ENCODE peak calls at places on chromosomes 4 and X, in five cellular contexts. O, Y, Z, D and W are unnamed samples. For H3K4me1, the result is how much of the 10 kb centered on the place peaks cover.

GRCh38 chr4:168566736-168567135 is 69.9 kb downstream of the PALLD start:
- DNase-seq in D (no peak), Y (no peak), O (no peak), Z (no peak), W (no peak)

GRCh38 chr4:94995684-94996394 is 238.1 kb downstream of the BMPR1B start:
- DNase-seq in Y (no peak), Z (no peak), D (no peak), O (no peak), W (no peak)

GRCh38 chr4:144658908-144659307 is 13.0 kb downstream of the HHIP start:
- DNase-seq in O (no peak), D (peak), Z (no peak), Y (no peak), W (no peak)

GRCh38 chr4:2286904-2287593 is 25.1 kb upstream of the MXD4 start:
- DNase-seq in Y (peak), Z (no peak), D (no peak), O (no peak), W (no peak)

GRCh38 chr4:38111717-38112116 is 151.5 kb downstream of the PTTG2 start:
- DNase-seq in Y (no peak), Z (no peak), D (no peak), O (peak), W (no peak)

GRCh38 chrX:27555514-27555913 is 34.6 kb upstream of the DCAF8L2 start:
- DNase-seq in Z (no peak), D (peak), O (peak), Y (no peak), W (no peak)

GRCh38 chr4:125551967-125552366 is 237.2 kb downstream of the FAT4 start:
- DNase-seq in D (no peak), O (no peak), Z (no peak), Y (no peak), W (no peak)

GRCh38 chrX:12948495-12948894 is 26.4 kb upstream of the TMSB4X start:
- DNase-seq in Y (no peak), D (no peak), O (no peak), Z (no peak), W (no peak)

GRCh38 chr4:26048962-26049361 is 134.9 kb downstream of the SMIM20 start:
- DNase-seq in D (no peak), Z (no peak), Y (no peak), O (no peak), W (no peak)

GRCh38 chr4:162952232-162952631 is 214.5 kb downstream of the NAF1 start:
- DNase-seq in D (peak), O (no peak), Y (no peak), Z (no peak), W (no peak)

GRCh38 chr4:65865489-65865888 is 195.2 kb upstream of the EPHA5 start:
- DNase-seq in D (peak), Z (no peak), Y (no peak), O (no peak), W (no peak)

GRCh38 chr4:2757426-2757825 is 1.3 kb upstream of the TNIP2 start:
- DNase-seq in Y (no peak), D (no peak), Z (no peak), O (no peak), W (no peak)

GRCh38 chrX:18973527-18974192 is 10.3 kb downstream of the PHKA2 start:
- DNase-seq in O (no peak), Y (no peak), D (peak), Z (no peak), W (no peak)

GRCh38 chr4:80049402-80049801 is 23.6 kb downstream of the ANTXR2 start:
- DNase-seq in O (no peak), D (no peak), Y (no peak), Z (no peak), W (no peak)

GRCh38 chr4:56048621-56049427 is 100.1 kb downstream of the CEP135 start:
- DNase-seq in Y (no peak), Z (peak), D (peak), O (peak), W (no peak)

GRCh38 chrX:80648023-80648422 is 161.7 kb downstream of the BRWD3 start:
- DNase-seq in D (peak), Z (no peak), O (no peak), Y (no peak), W (no peak)

GRCh38 chrX:69388526-69388925 is 115.6 kb upstream of the NALF2 start:
- DNase-seq in O (no peak), Y (no peak), D (no peak), Z (no peak), W (no peak)

GRCh38 chr4:4249876-4250275 is 1.9 kb upstream of the TMEM128 start:
- DNase-seq in D (no peak), O (no peak), Z (no peak), Y (no peak), W (no peak)

GRCh38 chrX:71302461-71303213 is 1.1 kb downstream of the ITGB1BP2 start:
- DNase-seq in O (no peak), D (peak), Z (no peak), Y (no peak), W (no peak)

GRCh38 chrX:1153940-1154339 is 58.5 kb downstream of the CRLF2 start:
- DNase-seq in D (peak), Z (no peak), O (no peak), Y (no peak), W (peak)

GRCh38 chr4:155974957-155975356 is 21.3 kb upstream of the CTSO start:
- DNase-seq in O (no peak), Z (no peak), D (no peak), Y (no peak), W (no peak)

GRCh38 chrX:152072236-152072635 is 66.1 kb downstream of the MAGEA10 start:
- DNase-seq in Y (no peak), O (no peak), Z (no peak), D (peak), W (no peak)

DNA sequence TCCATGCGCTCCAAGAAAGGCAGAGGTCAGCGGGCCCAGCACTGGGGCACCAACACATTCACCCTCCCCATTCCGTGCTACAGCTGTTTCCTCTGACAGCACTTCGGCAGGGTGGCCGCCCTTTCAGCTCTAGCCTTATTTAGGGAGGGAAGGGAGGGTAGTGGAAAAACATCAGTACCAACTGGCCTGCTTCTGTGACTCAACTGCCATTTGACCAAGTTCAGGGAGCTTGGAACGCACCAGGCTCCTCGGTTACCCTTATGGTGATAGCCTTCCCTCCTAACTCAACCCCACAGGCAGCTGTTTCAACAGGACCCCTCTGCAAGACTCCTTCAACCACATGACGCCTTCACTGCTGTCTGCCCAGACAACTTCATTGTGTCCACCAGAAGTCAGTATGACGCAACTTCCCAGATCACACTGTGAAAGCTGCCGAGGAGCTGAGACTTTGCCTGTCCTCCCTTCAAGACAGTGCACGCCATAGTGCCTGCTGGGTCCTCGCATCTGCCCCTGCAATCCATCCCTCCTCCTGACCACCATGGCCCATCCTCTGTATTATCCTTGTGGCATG is 132.2 kb downstream of the AFAP1 start:
- DNase-seq in O (no peak), D (no peak), Z (no peak), Y (no peak), W (no peak)
- H3K4me1 ChIP-seq in O (under half), D (under half), Z (half or more), Y (under half), W (under half)

DNA sequence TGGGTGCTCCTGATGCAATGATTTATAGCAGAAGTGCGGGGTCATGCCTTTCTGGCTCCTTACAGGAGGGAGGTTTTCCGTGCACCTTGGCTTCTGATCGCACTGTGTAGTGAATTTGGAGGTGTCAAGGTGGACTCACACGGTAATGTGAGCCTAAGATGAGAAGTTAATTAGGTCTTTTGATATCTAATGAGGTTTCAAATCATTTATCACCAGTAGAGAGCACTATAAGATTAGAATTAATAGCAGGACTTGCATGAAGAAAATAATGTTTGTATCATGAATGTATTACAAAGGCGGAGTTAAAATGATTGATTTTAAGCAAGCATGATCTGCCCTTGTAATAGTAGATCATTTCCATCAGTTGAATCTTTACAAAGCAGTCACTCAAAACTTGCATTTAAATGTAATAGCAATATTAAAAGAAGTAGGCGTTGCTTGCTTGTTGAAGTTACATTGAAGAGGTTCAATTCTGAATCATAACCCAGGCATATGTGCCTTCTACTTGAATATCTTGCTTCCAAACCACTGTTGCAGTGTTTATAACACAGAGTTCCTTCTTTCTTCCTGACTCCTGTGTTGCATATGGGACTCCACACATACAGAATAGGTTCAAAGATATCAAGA is 152.1 kb downstream of the FMR1NB start:
- DNase-seq in Y (no peak), D (no peak), Z (no peak), O (peak), W (no peak)
- H3K4me1 ChIP-seq in Y (under half), D (under half), Z (under half), O (under half), W (under half)

GRCh38 chr4:139917896-139918295 is 236.1 kb downstream of the MAML3 start:
- DNase-seq in D (no peak), O (no peak), Y (no peak), Z (no peak), W (no peak)
- H3K4me1 ChIP-seq in D (under half), O (under half), Y (under half), Z (half or more), W (under half)

GRCh38 chrX:119647089-119647488 is 40.9 kb upstream of the NKRF start:
- DNase-seq in D (no peak), O (no peak), Z (no peak), Y (no peak), W (no peak)

GRCh38 chrX:119647552-119648420 is 41.6 kb upstream of the NKRF start:
- DNase-seq in Z (no peak), D (no peak), Y (no peak), O (peak), W (peak)

GRCh38 chrX:119640621-119641020 is 34.4 kb upstream of the NKRF start:
- DNase-seq in Z (no peak), Y (no peak), O (peak), D (no peak), W (no peak)

GRCh38 chrX:119646515-119646914 is 40.3 kb upstream of the NKRF start:
- DNase-seq in Z (no peak), Y (no peak), O (no peak), D (no peak), W (no peak)

DNA sequence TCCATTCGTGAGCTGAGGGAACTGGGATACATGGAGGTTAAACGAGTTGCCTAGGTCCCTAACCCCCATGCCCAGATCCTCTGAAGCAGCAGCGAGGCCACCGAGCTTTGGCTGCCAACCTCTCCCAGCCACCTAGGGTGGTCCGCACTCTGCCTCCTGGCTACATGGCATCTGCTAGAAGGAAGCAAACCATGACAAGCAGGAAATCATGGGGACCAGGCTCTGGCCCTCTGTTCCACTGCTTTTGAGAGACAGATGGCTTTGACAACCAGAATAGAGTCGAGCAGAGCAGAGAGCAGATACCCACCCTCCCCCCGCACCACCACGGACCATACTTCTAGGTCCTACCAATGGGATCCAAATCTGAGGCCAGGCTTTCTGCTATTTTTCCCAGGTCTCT is 37.5 kb upstream of the NKRF start:
- DNase-seq in O (no peak), Z (no peak), D (no peak), Y (no peak), W (no peak)
- H3K4me1 ChIP-seq in O (under half), Z (under half), D (under half), Y (under half), W (under half)

GRCh38 chr4:101282076-101282844 is 65.1 kb downstream of the PPP3CA start:
- DNase-seq in O (no peak), Y (no peak), D (no peak), Z (no peak), W (no peak)

GRCh38 chr4:101283436-101283835 is 63.9 kb downstream of the PPP3CA start:
- DNase-seq in Y (no peak), D (no peak), O (no peak), Z (no peak), W (no peak)

GRCh38 chr4:101285985-101286384 is 61.3 kb downstream of the PPP3CA start:
- DNase-seq in O (no peak), Z (no peak), D (no peak), Y (no peak), W (no peak)

GRCh38 chr4:101286663-101287062 is 60.7 kb downstream of the PPP3CA start:
- DNase-seq in O (no peak), D (no peak), Y (no peak), Z (no peak), W (no peak)

DNA sequence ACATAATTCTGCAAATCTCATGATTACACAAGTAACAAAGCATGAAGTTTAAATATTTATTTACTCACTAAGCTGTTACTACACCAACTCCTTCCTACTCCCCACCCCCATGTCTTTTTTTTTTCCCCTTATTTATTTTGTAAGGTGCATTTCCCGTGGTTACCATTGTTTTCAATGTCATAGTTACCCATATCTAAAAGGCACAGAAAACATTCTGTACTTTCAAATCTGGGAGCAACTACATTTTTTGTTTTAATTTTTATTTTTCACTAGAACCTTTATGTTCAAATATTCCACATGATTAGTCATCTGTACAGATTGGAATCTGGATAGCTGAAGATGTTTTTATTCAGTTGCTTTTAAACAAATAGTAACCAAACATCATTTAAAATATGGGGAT is 62.8 kb downstream of the PPP3CA start:
- DNase-seq in Z (no peak), Y (no peak), D (peak), O (no peak), W (no peak)
- H3K4me1 ChIP-seq in Z (half or more), Y (under half), D (under half), O (under half), W (under half)

DNA sequence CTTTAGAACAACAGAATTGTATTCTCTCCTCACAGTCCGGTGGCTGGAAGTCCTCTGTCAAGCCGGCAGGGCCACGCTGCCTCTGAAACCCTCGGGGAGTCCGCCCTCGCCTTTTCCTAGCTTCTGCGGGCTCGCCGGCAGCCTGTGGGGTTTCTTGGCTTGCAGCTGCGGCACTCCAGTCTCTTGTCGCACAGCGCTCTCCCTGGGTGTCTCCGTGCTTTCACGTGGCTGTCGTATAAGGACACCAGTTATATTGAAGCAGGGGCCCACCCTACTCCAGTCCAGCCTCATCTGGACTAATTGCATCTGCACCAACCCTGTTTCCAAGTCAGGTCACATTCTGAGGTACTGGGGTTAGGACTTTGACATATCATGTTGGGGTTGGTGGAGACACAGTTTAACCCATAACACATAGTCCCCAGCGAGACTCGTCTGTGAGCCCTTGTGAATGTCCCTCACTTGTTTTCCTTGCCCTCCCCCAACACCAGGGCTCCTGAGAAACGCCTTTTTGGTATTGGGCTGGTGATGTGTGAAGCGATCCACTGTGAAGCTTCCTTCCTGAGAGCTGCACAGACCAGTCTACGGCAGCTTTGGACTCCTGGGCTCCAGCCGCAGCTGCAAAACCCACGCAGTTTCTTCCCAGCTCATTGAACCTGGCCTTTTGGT is 22.7 kb downstream of the TMEM131L start:
- DNase-seq in D (no peak), Y (no peak), Z (peak), O (no peak), W (peak)
- H3K4me1 ChIP-seq in D (half or more), Y (under half), Z (half or more), O (under half), W (half or more)